ENCODE peak calls at places on chromosome 19, in ten cellular contexts. One of them, this sample, is unnamed.

GRCh38 chr19:29329460-29330134 is 116.6 kb upstream of the UQCRFS1 start:
- DNase-seq in epithelial cell of esophagus: no peak
- DNase-seq in breast epithelium: no peak
- DNase-seq in choroid plexus epithelial cell: no peak
- DNase-seq in AG09309: no peak
- DNase-seq in coronary artery: no peak
- DNase-seq in uterus: no peak
- DNase-seq in HFF-Myc: no peak
- DNase-seq in adrenal gland: peak; percentile 12
- DNase-seq in endodermal cell: peak; percentile 93
- DNase-seq in this sample: no peak

GRCh38 chr19:43610493-43610892 is 1.4 kb upstream of the SRRM5 start:
- DNase-seq in breast epithelium: no peak
- DNase-seq in AG09309: no peak
- DNase-seq in epithelial cell of esophagus: no peak
- DNase-seq in coronary artery: no peak
- DNase-seq in endodermal cell: peak; percentile 76
- DNase-seq in uterus: no peak
- DNase-seq in choroid plexus epithelial cell: peak; percentile 62
- DNase-seq in adrenal gland: no peak
- DNase-seq in HFF-Myc: no peak
- DNase-seq in this sample: no peak

GRCh38 chr19:18865106-18865972 is 30.6 kb downstream of the CERS1 start:
- DNase-seq in uterus: no peak
- DNase-seq in epithelial cell of esophagus: peak; percentile 26
- DNase-seq in coronary artery: no peak
- DNase-seq in breast epithelium: no peak
- DNase-seq in HFF-Myc: no peak
- DNase-seq in choroid plexus epithelial cell: no peak
- DNase-seq in endodermal cell: no peak
- DNase-seq in AG09309: no peak
- DNase-seq in adrenal gland: no peak
- DNase-seq in this sample: no peak

GRCh38 chr19:20066861-20067260 is 10.9 kb upstream of the ZNF90 start:
- DNase-seq in choroid plexus epithelial cell: no peak
- DNase-seq in adrenal gland: no peak
- DNase-seq in HFF-Myc: no peak
- DNase-seq in AG09309: no peak
- DNase-seq in epithelial cell of esophagus: no peak
- DNase-seq in coronary artery: no peak
- DNase-seq in breast epithelium: no peak
- DNase-seq in endodermal cell: peak; percentile 47
- DNase-seq in uterus: no peak
- DNase-seq in this sample: no peak

GRCh38 chr19:58538257-58539168 is 5.4 kb upstream of the TRIM28 start:
- DNase-seq in adrenal gland: no peak
- DNase-seq in endodermal cell: peak; percentile 96
- DNase-seq in choroid plexus epithelial cell: no peak
- DNase-seq in coronary artery: peak; percentile 62
- DNase-seq in AG09309: no peak
- DNase-seq in HFF-Myc: no peak
- DNase-seq in breast epithelium: no peak
- DNase-seq in epithelial cell of esophagus: no peak
- DNase-seq in uterus: no peak
- DNase-seq in this sample: no peak

GRCh38 chr19:5149508-5149907 is 180.6 kb downstream of the KDM4B start:
- DNase-seq in uterus: no peak
- DNase-seq in epithelial cell of esophagus: no peak
- DNase-seq in endodermal cell: no peak
- DNase-seq in HFF-Myc: no peak
- DNase-seq in adrenal gland: no peak
- DNase-seq in coronary artery: no peak
- DNase-seq in choroid plexus epithelial cell: no peak
- DNase-seq in breast epithelium: no peak
- DNase-seq in AG09309: no peak
- DNase-seq in this sample: no peak

GRCh38 chr19:8695911-8696310 is 2.7 kb downstream of the ACTL9 start:
- DNase-seq in AG09309: no peak
- DNase-seq in HFF-Myc: no peak
- DNase-seq in uterus: no peak
- DNase-seq in coronary artery: no peak
- DNase-seq in adrenal gland: no peak
- DNase-seq in choroid plexus epithelial cell: no peak
- DNase-seq in epithelial cell of esophagus: no peak
- DNase-seq in endodermal cell: no peak
- DNase-seq in breast epithelium: no peak
- DNase-seq in this sample: no peak

GRCh38 chr19:18514800-18515682 is 6.8 kb downstream of the ELL start:
- DNase-seq in coronary artery: peak; percentile 83
- DNase-seq in breast epithelium: no peak
- DNase-seq in AG09309: no peak
- DNase-seq in uterus: peak; percentile 70
- DNase-seq in choroid plexus epithelial cell: peak; percentile 93
- DNase-seq in endodermal cell: no peak
- DNase-seq in epithelial cell of esophagus: peak; percentile 68
- DNase-seq in adrenal gland: peak; percentile 97
- DNase-seq in HFF-Myc: no peak
- DNase-seq in this sample: no peak

GRCh38 chr19:10919352-10920287 is 8.8 kb downstream of the YIPF2 start:
- DNase-seq in AG09309: no peak
- DNase-seq in breast epithelium: no peak
- DNase-seq in HFF-Myc: no peak
- DNase-seq in epithelial cell of esophagus: no peak
- DNase-seq in adrenal gland: no peak
- DNase-seq in uterus: no peak
- DNase-seq in coronary artery: no peak
- DNase-seq in endodermal cell: peak; percentile 36
- DNase-seq in choroid plexus epithelial cell: no peak
- DNase-seq in this sample: no peak

GRCh38 chr19:19115954-19116353 is 22.3 kb downstream of the TMEM161A start:
- DNase-seq in breast epithelium: no peak
- DNase-seq in uterus: no peak
- DNase-seq in adrenal gland: peak; percentile 71
- DNase-seq in choroid plexus epithelial cell: peak; percentile 19
- DNase-seq in coronary artery: no peak
- DNase-seq in AG09309: no peak
- DNase-seq in HFF-Myc: no peak
- DNase-seq in epithelial cell of esophagus: no peak
- DNase-seq in endodermal cell: peak; percentile 90
- DNase-seq in this sample: peak; percentile 80

GRCh38 chr19:58243351-58243750 is 14.6 kb downstream of the ZNF544 start:
- DNase-seq in HFF-Myc: no peak
- DNase-seq in AG09309: no peak
- DNase-seq in choroid plexus epithelial cell: no peak
- DNase-seq in coronary artery: no peak
- DNase-seq in epithelial cell of esophagus: no peak
- DNase-seq in adrenal gland: no peak
- DNase-seq in uterus: no peak
- DNase-seq in breast epithelium: no peak
- DNase-seq in endodermal cell: no peak
- DNase-seq in this sample: no peak

DNA sequence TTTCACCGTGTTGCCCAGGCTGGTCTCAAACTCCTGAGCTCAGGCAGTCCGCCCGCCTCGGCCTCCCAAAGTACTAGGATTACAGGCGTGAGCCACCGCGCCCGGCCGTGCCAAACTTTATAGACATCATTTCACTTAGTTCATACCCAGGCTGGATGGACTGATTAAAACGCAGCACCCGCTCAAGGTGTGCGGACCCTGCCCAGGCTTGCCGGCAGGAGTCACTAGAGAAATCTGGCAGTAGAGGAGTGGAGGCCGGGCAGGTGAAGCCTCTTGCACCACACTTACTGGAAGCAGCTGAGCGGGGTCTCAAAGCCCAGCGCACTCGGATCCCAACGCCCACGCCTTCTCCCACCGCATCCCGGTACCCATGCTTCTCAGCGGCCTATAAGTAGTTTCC is 11.4 kb downstream of the PTGIR start:
- DNase-seq in breast epithelium: no peak
- DNase-seq in choroid plexus epithelial cell: no peak
- DNase-seq in AG09309: no peak
- DNase-seq in adrenal gland: no peak
- DNase-seq in HFF-Myc: no peak
- DNase-seq in coronary artery: no peak
- DNase-seq in epithelial cell of esophagus: no peak
- DNase-seq in uterus: peak; percentile 24
- DNase-seq in endodermal cell: peak; percentile 44
- DNase-seq in this sample: no peak
- TF ChIP-seq CTCF in breast epithelium: no peak
- TF ChIP-seq CTCF in choroid plexus epithelial cell: no peak
- TF ChIP-seq CTCF in AG09309: no peak
- TF ChIP-seq CTCF in adrenal gland: no peak
- TF ChIP-seq CTCF in HFF-Myc: no peak
- TF ChIP-seq CTCF in coronary artery: no peak
- TF ChIP-seq CTCF in epithelial cell of esophagus: no peak
- TF ChIP-seq CTCF in uterus: no peak
- TF ChIP-seq CTCF in endodermal cell: no peak
- TF ChIP-seq CTCF in this sample: no peak

GRCh38 chr19:6930190-6930589 is 42.8 kb downstream of the ADGRE1 start:
- DNase-seq in coronary artery: no peak
- DNase-seq in breast epithelium: no peak
- DNase-seq in adrenal gland: no peak
- DNase-seq in HFF-Myc: no peak
- DNase-seq in endodermal cell: no peak
- DNase-seq in AG09309: no peak
- DNase-seq in choroid plexus epithelial cell: peak; percentile 5
- DNase-seq in epithelial cell of esophagus: no peak
- DNase-seq in uterus: no peak
- DNase-seq in this sample: no peak

DNA sequence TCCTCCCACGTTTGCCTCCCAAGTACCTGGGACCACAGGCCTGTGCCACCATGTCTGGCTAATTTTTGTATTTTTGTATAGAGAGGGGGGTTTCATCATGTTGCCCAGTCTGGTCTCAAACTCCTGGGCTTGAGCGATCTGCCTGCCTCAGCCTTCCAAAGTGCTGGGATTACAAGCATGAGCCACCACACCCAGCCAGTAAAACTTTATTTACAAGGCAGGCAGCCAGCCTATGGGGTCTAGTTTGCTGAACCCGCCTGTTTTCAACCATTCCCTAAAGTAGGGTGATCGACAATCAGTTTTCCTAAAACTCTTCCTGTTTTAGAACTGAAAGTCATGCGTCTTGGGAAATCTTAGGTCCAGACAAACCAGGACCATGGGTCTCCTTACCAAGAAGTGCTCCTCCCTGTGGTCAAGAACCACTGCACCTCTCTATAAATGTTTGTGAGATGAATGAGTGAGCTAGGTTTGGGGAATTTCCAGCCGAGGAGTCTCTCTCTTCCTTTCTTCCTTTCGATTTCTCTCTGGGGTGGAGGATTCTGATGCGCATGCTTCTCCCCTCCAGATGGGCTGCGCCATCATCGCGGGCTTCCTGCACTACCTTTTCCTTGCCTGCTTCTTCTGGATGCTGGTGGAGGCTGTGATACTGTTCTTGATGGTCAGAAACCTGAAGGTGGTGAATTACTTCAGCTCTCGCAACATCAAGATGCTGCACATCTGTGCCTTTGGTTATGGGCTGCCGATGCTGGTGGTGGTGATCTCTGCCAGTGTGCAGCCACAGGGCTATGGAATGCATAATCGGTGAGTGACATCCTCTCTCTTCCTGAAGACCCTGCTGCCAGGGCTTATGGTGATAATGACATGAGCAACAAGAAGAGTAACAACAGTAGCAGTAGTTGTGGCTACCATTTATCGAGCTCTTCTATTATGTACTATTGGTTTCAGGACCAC is 38.7 kb downstream of the ADGRE1 start:
- DNase-seq in AG09309: peak; percentile 0
- DNase-seq in choroid plexus epithelial cell: no peak
- DNase-seq in uterus: no peak
- DNase-seq in endodermal cell: peak; percentile 38
- DNase-seq in coronary artery: no peak
- DNase-seq in breast epithelium: no peak
- DNase-seq in epithelial cell of esophagus: no peak
- DNase-seq in HFF-Myc: no peak
- DNase-seq in adrenal gland: no peak
- DNase-seq in this sample: peak; percentile 34
- TF ChIP-seq CTCF in AG09309: peak; percentile 26
- TF ChIP-seq CTCF in choroid plexus epithelial cell: no peak
- TF ChIP-seq CTCF in uterus: no peak
- TF ChIP-seq CTCF in endodermal cell: no peak
- TF ChIP-seq CTCF in coronary artery: no peak
- TF ChIP-seq CTCF in breast epithelium: no peak
- TF ChIP-seq CTCF in epithelial cell of esophagus: no peak
- TF ChIP-seq CTCF in HFF-Myc: no peak
- TF ChIP-seq CTCF in adrenal gland: no peak
- TF ChIP-seq CTCF in this sample: no peak

GRCh38 chr19:40807147-40808020 is 8.4 kb downstream of the EGLN2 start:
- DNase-seq in breast epithelium: no peak
- DNase-seq in uterus: peak; percentile 33
- DNase-seq in adrenal gland: no peak
- DNase-seq in epithelial cell of esophagus: peak; percentile 43
- DNase-seq in AG09309: no peak
- DNase-seq in coronary artery: no peak
- DNase-seq in HFF-Myc: no peak
- DNase-seq in endodermal cell: peak; percentile 93
- DNase-seq in choroid plexus epithelial cell: peak; percentile 35
- DNase-seq in this sample: no peak
- TF ChIP-seq CTCF in breast epithelium: no peak
- TF ChIP-seq CTCF in uterus: no peak
- TF ChIP-seq CTCF in adrenal gland: no peak
- TF ChIP-seq CTCF in epithelial cell of esophagus: peak; percentile 47
- TF ChIP-seq CTCF in AG09309: peak; percentile 4
- TF ChIP-seq CTCF in coronary artery: peak; percentile 24
- TF ChIP-seq CTCF in HFF-Myc: peak; percentile 23
- TF ChIP-seq CTCF in endodermal cell: peak; percentile 78
- TF ChIP-seq CTCF in choroid plexus epithelial cell: peak; percentile 45
- TF ChIP-seq CTCF in this sample: peak; percentile 3

GRCh38 chr19:16516923-16517610 is 20.9 kb downstream of the C19orf44 start:
- DNase-seq in coronary artery: no peak
- DNase-seq in adrenal gland: no peak
- DNase-seq in endodermal cell: no peak
- DNase-seq in uterus: no peak
- DNase-seq in AG09309: no peak
- DNase-seq in breast epithelium: no peak
- DNase-seq in epithelial cell of esophagus: no peak
- DNase-seq in HFF-Myc: no peak
- DNase-seq in choroid plexus epithelial cell: no peak
- DNase-seq in this sample: no peak

GRCh38 chr19:16519230-16519687 is 23.0 kb downstream of the CHERP start:
- DNase-seq in breast epithelium: no peak
- DNase-seq in uterus: no peak
- DNase-seq in AG09309: no peak
- DNase-seq in coronary artery: no peak
- DNase-seq in choroid plexus epithelial cell: no peak
- DNase-seq in HFF-Myc: no peak
- DNase-seq in epithelial cell of esophagus: no peak
- DNase-seq in adrenal gland: no peak
- DNase-seq in endodermal cell: no peak
- DNase-seq in this sample: peak; percentile 24

GRCh38 chr19:16518061-16518460 is 21.9 kb downstream of the C19orf44 start:
- DNase-seq in choroid plexus epithelial cell: no peak
- DNase-seq in endodermal cell: no peak
- DNase-seq in coronary artery: no peak
- DNase-seq in breast epithelium: no peak
- DNase-seq in HFF-Myc: no peak
- DNase-seq in AG09309: no peak
- DNase-seq in adrenal gland: no peak
- DNase-seq in uterus: no peak
- DNase-seq in epithelial cell of esophagus: no peak
- DNase-seq in this sample: no peak

GRCh38 chr19:16520074-16520973 is 21.9 kb downstream of the CHERP start:
- DNase-seq in HFF-Myc: no peak
- DNase-seq in AG09309: no peak
- DNase-seq in uterus: no peak
- DNase-seq in coronary artery: no peak
- DNase-seq in adrenal gland: peak; percentile 22
- DNase-seq in choroid plexus epithelial cell: no peak
- DNase-seq in epithelial cell of esophagus: no peak
- DNase-seq in endodermal cell: no peak
- DNase-seq in breast epithelium: no peak
- DNase-seq in this sample: no peak

GRCh38 chr19:16518483-16519229 is 22.5 kb downstream of the C19orf44 start:
- DNase-seq in breast epithelium: no peak
- DNase-seq in AG09309: no peak
- DNase-seq in adrenal gland: no peak
- DNase-seq in coronary artery: no peak
- DNase-seq in uterus: no peak
- DNase-seq in epithelial cell of esophagus: no peak
- DNase-seq in choroid plexus epithelial cell: no peak
- DNase-seq in endodermal cell: peak; percentile 69
- DNase-seq in HFF-Myc: no peak
- DNase-seq in this sample: no peak
- TF ChIP-seq CTCF in breast epithelium: no peak
- TF ChIP-seq CTCF in AG09309: peak; percentile 31
- TF ChIP-seq CTCF in adrenal gland: no peak
- TF ChIP-seq CTCF in coronary artery: no peak
- TF ChIP-seq CTCF in uterus: no peak
- TF ChIP-seq CTCF in epithelial cell of esophagus: no peak
- TF ChIP-seq CTCF in choroid plexus epithelial cell: peak; percentile 30
- TF ChIP-seq CTCF in endodermal cell: peak; percentile 59
- TF ChIP-seq CTCF in HFF-Myc: peak; percentile 13
- TF ChIP-seq CTCF in this sample: no peak